ENCODE peak calls at places on chromosomes 2 and 18, in eight cellular contexts. Y is astrocyte, T is A549, D is GM13976, O is foreskin fibroblast, E is astrocyte of the spinal cord, S is cardiac fibroblast, C is adrenal gland. I is an unnamed sample.

GRCh38 chr2:149002378-149002890 is 36.1 kb upstream of the LYPD6B start:
- DNase-seq in O (no peak), E (no peak), T (no peak), C (no peak), S (no peak), Y (no peak), D (peak; percentile 7), I (no peak)

GRCh38 chr2:140203347-140203746 is 1423.2 kb upstream of the NXPH2 start:
- DNase-seq in C (no peak), E (no peak), D (no peak), O (no peak), S (no peak), Y (no peak), T (no peak), I (no peak)

GRCh38 chr2:237062585-237062984 is 23.1 kb upstream of the COPS8 start:
- DNase-seq in C (no peak), S (no peak), T (no peak), E (no peak), O (no peak), D (no peak), Y (peak; percentile 30), I (no peak)

GRCh38 chr2:173843526-173843925 is 121.6 kb downstream of the SP3 start:
- DNase-seq in S (no peak), E (no peak), D (no peak), C (no peak), T (no peak), O (no peak), Y (no peak), I (no peak)

GRCh38 chr2:206805922-206806607 is 40.7 kb downstream of the FASTKD2 start:
- DNase-seq in D (no peak), T (no peak), Y (no peak), O (peak; percentile 47), S (no peak), E (no peak), C (no peak), I (no peak)

GRCh38 chr2:108983610-108984009 is 5.4 kb downstream of the EDAR start:
- DNase-seq in O (no peak), D (no peak), Y (no peak), C (no peak), S (no peak), E (no peak), T (no peak), I (no peak)

GRCh38 chr18:23881778-23882177 is 132.8 kb upstream of the TTC39C start:
- DNase-seq in D (no peak), S (no peak), T (no peak), Y (no peak), C (no peak), O (no peak), E (no peak), I (no peak)

GRCh38 chr18:74396252-74397204 is 60.6 kb downstream of the DIPK1C start:
- DNase-seq in O (no peak), D (no peak), E (no peak), S (peak; percentile 73), C (no peak), T (no peak), Y (no peak), I (no peak)

GRCh38 chr2:40431600-40431955 is 20.3 kb downstream of the SLC8A1 start:
- DNase-seq in D (no peak), E (peak; percentile 81), Y (peak; percentile 92), S (peak; percentile 78), C (peak; percentile 27), O (peak; percentile 88), T (no peak), I (no peak)

GRCh38 chr2:186612555-186613440 is 22.9 kb downstream of the ITGAV start:
- DNase-seq in O (no peak), T (no peak), D (no peak), C (no peak), S (no peak), E (no peak), Y (no peak), I (no peak)

GRCh38 chr2:42859006-42859552 is 66.7 kb upstream of the HAAO start:
- DNase-seq in E (peak; percentile 84), O (peak; percentile 71), D (peak; percentile 78), C (peak; percentile 55), S (peak; percentile 90), Y (peak; percentile 44), T (peak; percentile 76), I (peak; percentile 49)

GRCh38 chr2:191719938-191720337 is 42.0 kb downstream of the NABP1 start:
- DNase-seq in E (no peak), T (no peak), O (no peak), S (no peak), Y (no peak), C (no peak), D (no peak), I (no peak)

GRCh38 chr2:98554116-98554861 is 54.0 kb downstream of the COA5 start:
- DNase-seq in T (no peak), S (no peak), C (no peak), D (no peak), O (no peak), E (no peak), Y (no peak), I (no peak)

GRCh38 chr18:9410515-9410914 is 64.8 kb upstream of the RALBP1 start:
- DNase-seq in D (no peak), Y (no peak), O (no peak), C (no peak), T (no peak), S (no peak), E (no peak), I (no peak)

GRCh38 chr2:66851449-66851872 is 416.5 kb downstream of the MEIS1 start:
- DNase-seq in C (no peak), E (peak; percentile 56), Y (peak; percentile 91), O (peak; percentile 89), T (peak; percentile 23), D (no peak), S (peak; percentile 65), I (no peak)

GRCh38 chr2:72146357-72147302 is 1.0 kb downstream of the CYP26B1 start:
- DNase-seq in Y (no peak), E (no peak), S (no peak), T (no peak), C (no peak), O (no peak), D (peak; percentile 43), I (peak; percentile 9)

DNA sequence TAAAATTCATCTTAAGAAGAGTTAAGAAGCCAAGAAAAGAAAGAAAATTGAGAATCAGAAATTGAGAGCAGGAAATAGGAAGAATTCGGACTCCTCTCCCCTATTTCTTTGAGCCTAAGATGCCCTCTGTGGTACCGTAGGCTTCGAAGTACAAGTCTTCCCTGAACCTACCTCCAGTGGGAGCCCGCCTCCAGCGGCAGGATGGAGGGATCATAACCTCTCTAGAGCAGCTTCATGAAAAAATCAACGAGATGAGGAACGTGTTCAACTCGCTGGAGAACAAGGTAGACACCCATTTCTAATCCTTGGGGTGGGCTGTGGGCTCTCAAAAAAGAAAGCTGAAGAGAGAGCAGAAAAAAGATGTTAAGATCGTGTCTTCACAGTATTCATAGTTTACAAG is 36.3 kb downstream of the ARHGEF33 start:
- DNase-seq in S (no peak), Y (no peak), O (no peak), C (no peak), E (no peak), D (no peak), T (no peak), I (no peak)
- TF ChIP-seq CTCF in S (peak; percentile 4), Y (no peak), O (no peak), C (no peak), E (no peak), D (no peak), T (no peak), I (no peak)

GRCh38 chr2:231795525-231796327 is 9.5 kb downstream of the COPS7B start:
- DNase-seq in E (peak; percentile 52), O (peak; percentile 79), S (peak; percentile 73), D (no peak), C (peak; percentile 84), Y (peak; percentile 22), T (peak; percentile 91), I (no peak)
- TF ChIP-seq CTCF in E (peak; percentile 30), O (peak; percentile 50), S (peak; percentile 35), D (no peak), C (peak; percentile 65), Y (peak; percentile 37), T (peak; percentile 57), I (no peak)

GRCh38 chr2:226705965-226706364 is 93.7 kb downstream of the IRS1 start:
- DNase-seq in Y (no peak), E (no peak), S (no peak), D (no peak), O (no peak), T (no peak), C (no peak), I (no peak)

GRCh38 chr2:226701052-226701451 is 98.6 kb downstream of the IRS1 start:
- DNase-seq in E (peak; percentile 91), S (peak; percentile 75), O (peak; percentile 94), C (no peak), Y (peak; percentile 94), T (no peak), D (no peak), I (no peak)

GRCh38 chr2:226707500-226707899 is 92.1 kb downstream of the IRS1 start:
- DNase-seq in S (peak; percentile 44), D (no peak), E (peak; percentile 31), T (no peak), C (no peak), Y (no peak), O (no peak), I (no peak)

GRCh38 chr2:226705133-226705886 is 94.3 kb downstream of the IRS1 start:
- DNase-seq in Y (no peak), S (no peak), D (no peak), C (no peak), O (no peak), E (no peak), T (no peak), I (no peak)

DNA sequence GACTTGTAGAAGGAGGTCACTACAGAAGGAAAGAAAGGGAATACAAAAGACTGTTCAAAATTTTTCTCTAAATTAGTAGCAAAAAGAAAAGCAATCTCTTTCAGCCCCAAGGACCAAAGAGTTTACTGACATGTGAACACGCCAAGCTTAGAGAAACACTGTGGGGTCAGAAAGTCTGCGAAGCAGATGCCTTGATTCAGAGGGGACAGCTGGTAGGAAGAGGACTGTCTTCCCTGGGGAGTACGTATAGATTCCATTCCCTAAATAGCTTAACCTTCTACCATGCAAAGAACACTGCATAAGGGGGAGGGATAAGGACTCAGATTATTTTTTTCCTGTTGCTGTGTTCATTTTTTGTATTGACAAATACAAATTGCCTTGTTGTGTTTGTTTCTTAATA is 96.1 kb downstream of the IRS1 start:
- DNase-seq in C (no peak), D (no peak), Y (no peak), T (no peak), S (no peak), O (no peak), E (no peak), I (no peak)
- TF ChIP-seq CTCF in C (no peak), D (no peak), Y (no peak), T (no peak), S (no peak), O (no peak), E (no peak), I (no peak)

DNA sequence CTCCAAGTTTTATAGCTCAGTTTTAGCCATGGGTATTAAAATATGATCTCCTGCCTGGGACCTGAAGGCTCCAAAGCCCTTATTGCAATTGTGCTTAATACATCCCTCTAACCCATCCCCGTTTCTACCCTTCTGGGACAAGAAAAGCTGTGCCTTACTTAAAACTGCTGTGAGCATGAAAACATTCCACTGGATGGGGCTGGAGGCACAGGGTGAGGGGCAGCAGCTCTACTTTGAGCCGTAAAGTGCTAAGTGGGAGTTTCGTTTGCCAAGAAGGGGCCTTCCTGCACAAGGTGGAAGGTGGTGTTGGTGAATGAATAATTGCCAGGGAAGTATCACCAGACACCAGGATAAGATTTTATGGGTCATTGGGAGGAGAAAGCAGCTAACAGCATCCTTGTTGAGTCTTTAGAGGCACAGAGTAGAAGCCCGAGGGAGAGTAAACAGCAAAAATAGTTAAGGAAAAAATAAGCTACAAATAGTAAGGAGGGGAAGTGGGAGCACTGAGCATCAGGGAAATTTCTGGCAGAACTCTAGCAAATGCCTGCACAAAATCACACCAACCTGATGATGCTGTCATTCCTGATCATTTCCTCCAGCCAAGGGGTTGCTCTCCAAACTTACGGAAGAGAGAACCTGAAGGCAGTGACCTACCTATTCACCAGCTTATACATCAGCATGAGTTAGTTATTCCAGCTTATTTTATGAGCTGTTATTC is 218.4 kb downstream of the MREG start:
- DNase-seq in C (no peak), D (no peak), E (peak; percentile 50), S (peak; percentile 49), T (no peak), Y (no peak), O (no peak), I (no peak)
- TF ChIP-seq CTCF in C (no peak), D (no peak), E (peak; percentile 15), S (no peak), T (no peak), Y (no peak), O (no peak), I (no peak)